ENCODE peak calls at places on chromosome 18, in ten cellular contexts. Y is heart left ventricle, O is spleen, X is stomach, Q is IMR-90, V is esophagus squamous epithelium, U is thyroid gland, Z is A549, A is body of pancreas, D is H1. K is an unnamed sample. For H3K4me1, the result is how much of the 10 kb centered on the place peaks cover.

GRCh38 chr18:35282353-35282752 is 7.7 kb downstream of the ZSCAN30 start:
- DNase-seq in U (no peak), A (no peak), D (no peak), V (no peak), Y (no peak), Z (no peak), Q (peak), X (no peak), O (no peak), K (no peak)

GRCh38 chr18:8998481-8999217 is 103.8 kb upstream of the NDUFV2 start:
- DNase-seq in Y (no peak), Q (peak), O (no peak), D (no peak), A (no peak), X (no peak), Z (no peak), U (no peak), V (no peak), K (no peak)

GRCh38 chr18:73614812-73615211 is 532.8 kb downstream of the FBXO15 start:
- DNase-seq in O (no peak), U (no peak), X (no peak), D (no peak), A (no peak), Q (peak), V (no peak), Z (no peak), Y (no peak), K (no peak)

GRCh38 chr18:2050702-2051201 is 520.6 kb downstream of the METTL4 start:
- DNase-seq in O (no peak), V (no peak), U (no peak), Q (no peak), A (no peak), D (no peak), X (no peak), Y (no peak), Z (no peak), K (no peak)

GRCh38 chr18:45251236-45251635 is 364.0 kb upstream of the SLC14A2 start:
- DNase-seq in V (no peak), X (no peak), O (no peak), Z (no peak), D (no peak), Y (no peak), U (no peak), Q (no peak), A (no peak), K (no peak)

GRCh38 chr18:55699233-55699765 is 111.3 kb upstream of the TCF4 start:
- DNase-seq in Z (no peak), D (no peak), A (no peak), V (no peak), O (no peak), U (no peak), Q (no peak), X (no peak), Y (no peak), K (no peak)

GRCh38 chr18:50853863-50854271 is 25.1 kb upstream of the ME2 start:
- DNase-seq in U (no peak), X (peak), D (no peak), A (no peak), V (no peak), Q (peak), Z (peak), O (no peak), Y (no peak), K (no peak)

GRCh38 chr18:7000484-7001096 is 117.0 kb downstream of the LAMA1 start:
- DNase-seq in Q (peak), Z (no peak), O (no peak), X (no peak), D (no peak), Y (no peak), U (no peak), A (no peak), V (no peak), K (no peak)

GRCh38 chr18:24404591-24404990 is 7.0 kb upstream of the OSBPL1A start:
- DNase-seq in Z (no peak), O (no peak), U (peak), X (no peak), D (no peak), A (no peak), Q (no peak), Y (no peak), V (no peak), K (no peak)

GRCh38 chr18:54329787-54330186 is 27.9 kb downstream of the STARD6 start:
- DNase-seq in O (no peak), U (no peak), V (no peak), Z (no peak), Q (no peak), A (no peak), Y (no peak), X (no peak), D (no peak), K (no peak)

GRCh38 chr18:60157810-60158209 is 214.8 kb downstream of the MC4R start:
- DNase-seq in Z (no peak), D (no peak), A (no peak), Q (no peak), Y (no peak), V (no peak), U (no peak), O (no peak), X (no peak), K (no peak)

GRCh38 chr18:28138816-28139215 is 38.1 kb downstream of the CDH2 start:
- DNase-seq in A (no peak), Z (no peak), U (no peak), V (no peak), X (no peak), O (no peak), D (no peak), Q (no peak), Y (no peak), K (no peak)

DNA sequence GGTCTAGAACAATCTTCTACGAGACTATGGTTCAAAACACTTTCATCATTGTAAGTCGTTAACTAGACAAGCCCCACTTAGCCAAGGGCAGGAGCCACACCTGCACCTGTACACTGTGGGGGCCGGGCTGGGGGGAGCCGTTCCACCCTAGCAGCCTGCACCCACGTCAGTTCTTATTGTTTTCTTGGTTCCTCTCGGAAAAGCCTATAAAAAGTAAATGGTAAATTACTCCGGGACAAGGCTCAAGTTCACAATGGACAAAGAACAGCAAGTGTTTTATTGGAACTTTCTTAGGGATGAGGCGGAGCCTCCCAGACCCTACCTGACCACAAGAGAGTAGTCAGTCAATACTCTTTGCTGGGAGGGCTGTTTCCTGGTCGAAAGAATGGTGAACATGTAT is 7.9 kb downstream of the TSHZ1 start:
- DNase-seq in D (no peak), Q (no peak), Z (no peak), X (no peak), O (no peak), Y (no peak), A (no peak), U (no peak), V (no peak), K (no peak)
- H3K4me1 ChIP-seq in D (under half), Q (under half), Z (under half), X (under half), O (under half), Y (half or more), A (half or more), U (under half), V (half or more), K (under half)

GRCh38 chr18:3451989-3452749 is 2.2 kb downstream of the TGIF1 start:
- DNase-seq in V (no peak), U (peak), A (peak), O (peak), Q (peak), Y (peak), X (peak), Z (no peak), D (peak), K (peak)
- TF ChIP-seq POLR2A in V (no peak), U (no peak), A (no peak), O (no peak), Q (peak), Y (no peak), X (no peak), Z (no peak), D (peak), K (peak)

GRCh38 chr18:48157956-48158355 is 227.5 kb upstream of the SMAD2 start:
- DNase-seq in Z (no peak), O (no peak), U (no peak), D (no peak), X (peak), V (no peak), A (no peak), Y (no peak), Q (no peak), K (no peak)

GRCh38 chr18:48161201-48161910 is 230.9 kb upstream of the SMAD2 start:
- DNase-seq in O (peak), Z (peak), Q (peak), D (peak), V (no peak), Y (peak), U (peak), A (peak), X (peak), K (peak)

GRCh38 chr18:48159816-48160215 is 229.4 kb upstream of the SMAD2 start:
- DNase-seq in A (no peak), D (no peak), O (no peak), U (no peak), X (no peak), Y (no peak), Z (no peak), Q (no peak), V (no peak), K (no peak)

GRCh38 chr18:48160622-48161021 is 230.2 kb upstream of the SMAD2 start:
- DNase-seq in V (no peak), Z (no peak), D (no peak), U (no peak), A (no peak), O (no peak), X (no peak), Q (no peak), Y (no peak), K (no peak)

DNA sequence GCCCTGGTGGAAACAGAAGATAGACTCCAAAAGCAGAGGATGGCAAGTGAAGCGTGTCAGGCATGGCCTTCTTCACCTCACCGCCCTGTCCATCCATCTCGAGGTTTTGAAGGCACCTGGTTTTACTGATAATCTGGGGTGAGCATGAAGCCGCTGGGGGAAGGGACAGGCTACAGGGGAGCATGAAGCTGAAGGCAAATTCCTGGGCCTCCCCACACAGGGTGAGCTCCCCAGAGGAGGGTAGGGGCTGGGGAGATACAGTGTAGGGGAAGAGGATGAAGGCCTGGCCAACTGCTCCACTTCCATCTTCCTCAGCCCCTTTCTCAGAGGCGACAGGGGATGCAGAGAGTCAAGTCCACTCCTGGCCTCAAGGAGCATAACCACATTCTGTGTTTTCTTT is 228.3 kb upstream of the SMAD2 start:
- DNase-seq in Z (no peak), Q (no peak), A (no peak), D (no peak), O (no peak), V (no peak), X (no peak), U (no peak), Y (no peak), K (no peak)
- H3K4me1 ChIP-seq in Z (under half), Q (under half), A (under half), D (under half), O (under half), V (half or more), X (half or more), U (under half), Y (under half), K (under half)

DNA sequence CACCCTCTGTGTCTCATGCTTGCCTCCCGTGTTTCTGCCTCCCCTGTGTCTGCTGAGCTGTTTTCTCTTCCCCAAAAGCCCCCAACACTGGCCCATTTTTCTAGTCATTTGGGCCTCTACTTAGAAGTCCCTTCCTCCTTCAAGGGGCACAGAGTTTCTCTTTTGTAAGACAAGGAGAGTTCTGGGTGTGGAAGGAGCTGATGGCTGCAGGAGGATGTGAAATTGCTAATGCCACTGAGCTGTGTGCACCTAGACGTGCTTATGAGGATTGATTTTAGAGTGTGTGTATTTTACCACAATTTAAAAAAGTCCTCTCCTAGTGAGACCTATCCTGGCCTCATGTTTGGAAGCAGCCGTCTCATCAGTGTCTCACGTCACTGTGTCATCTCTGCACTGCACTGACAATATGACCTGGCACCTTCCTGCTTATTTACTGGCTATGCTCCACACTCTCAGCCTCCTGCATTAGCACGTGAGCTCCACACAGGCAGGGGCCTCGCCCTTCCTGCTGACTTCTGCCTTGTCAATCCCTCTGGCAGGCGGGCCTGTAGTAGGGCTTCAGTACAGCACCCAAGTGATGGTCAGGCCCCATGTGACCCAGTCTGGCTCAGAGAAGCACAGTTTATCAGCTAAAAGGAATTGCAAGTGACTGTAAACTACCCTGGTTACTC is 8.0 kb upstream of the MBP start:
- DNase-seq in U (peak), Q (no peak), O (no peak), X (no peak), V (no peak), D (no peak), Z (no peak), Y (peak), A (no peak), K (no peak)
- TF ChIP-seq POLR2A in U (no peak), Q (no peak), O (no peak), X (no peak), V (no peak), D (no peak), Z (no peak), Y (no peak), A (no peak), K (no peak)

GRCh38 chr18:48922801-48923730 is 27.7 kb downstream of the SMAD7 start:
- DNase-seq in Y (peak), V (no peak), U (no peak), D (no peak), A (no peak), O (peak), Z (no peak), X (peak), Q (peak), K (no peak)
- H3K4me1 ChIP-seq in Y (half or more), V (half or more), U (half or more), D (under half), A (half or more), O (half or more), Z (half or more), X (half or more), Q (under half), K (under half)

GRCh38 chr18:79400091-79400590 is 4.4 kb downstream of the NFATC1 start:
- DNase-seq in V (peak), D (peak), Y (peak), O (peak), U (peak), A (peak), Z (peak), X (peak), Q (no peak), K (peak)
- TF ChIP-seq POLR2A in V (no peak), D (no peak), Y (no peak), O (no peak), U (no peak), A (no peak), Z (no peak), X (no peak), Q (no peak), K (no peak)

K was measured in ovary.